ENCODE peak calls at places on chromosomes 16 and 17, in eight cellular contexts. One of them, this sample, is unnamed.
A peak's percentile ranks its signal among the peaks of the same experiment; 100 is the strongest.

GRCh38 chr17:82371333-82372062 is at the start of gene UTS2R:
- DNase-seq in A549: no peak
- DNase-seq in ovary: no peak
- DNase-seq in K562: no peak
- DNase-seq in tibial nerve: no peak
- DNase-seq in transverse colon: no peak
- DNase-seq in stomach: no peak
- DNase-seq in suprapubic skin: no peak
- DNase-seq in this sample: no peak

GRCh38 chr17:859461-860195 is 77.5 kb downstream of the MRM3 start:
- DNase-seq in A549: no peak
- DNase-seq in ovary: peak; percentile 58
- DNase-seq in K562: no peak
- DNase-seq in tibial nerve: no peak
- DNase-seq in transverse colon: no peak
- DNase-seq in stomach: no peak
- DNase-seq in suprapubic skin: no peak
- DNase-seq in this sample: peak; percentile 83

GRCh38 chr17:61219460-61219859 is 180.2 kb upstream of the TBX2 start:
- DNase-seq in A549: no peak
- DNase-seq in ovary: no peak
- DNase-seq in K562: no peak
- DNase-seq in tibial nerve: no peak
- DNase-seq in transverse colon: no peak
- DNase-seq in stomach: no peak
- DNase-seq in suprapubic skin: no peak
- DNase-seq in this sample: no peak

GRCh38 chr16:81035975-81036750 is 521 bp downstream of the ATMIN start:
- DNase-seq in A549: peak; percentile 25
- DNase-seq in ovary: no peak
- DNase-seq in K562: peak; percentile 70
- DNase-seq in tibial nerve: no peak
- DNase-seq in transverse colon: peak; percentile 35
- DNase-seq in stomach: peak; percentile 34
- DNase-seq in suprapubic skin: no peak
- DNase-seq in this sample: peak; percentile 72

GRCh38 chr16:66270333-66270927 is 96.1 kb upstream of the CDH5 start:
- DNase-seq in A549: peak; percentile 85
- DNase-seq in ovary: peak; percentile 92
- DNase-seq in K562: peak; percentile 91
- DNase-seq in tibial nerve: peak; percentile 45
- DNase-seq in transverse colon: peak; percentile 61
- DNase-seq in stomach: peak; percentile 68
- DNase-seq in suprapubic skin: no peak
- DNase-seq in this sample: peak; percentile 78

GRCh38 chr16:85348921-85349334 is 236.7 kb upstream of the CIBAR2 start:
- DNase-seq in A549: no peak
- DNase-seq in ovary: no peak
- DNase-seq in K562: no peak
- DNase-seq in tibial nerve: no peak
- DNase-seq in transverse colon: no peak
- DNase-seq in stomach: no peak
- DNase-seq in suprapubic skin: no peak
- DNase-seq in this sample: no peak

GRCh38 chr17:21029032-21029431 is 13.8 kb downstream of the USP22 start:
- DNase-seq in A549: no peak
- DNase-seq in ovary: no peak
- DNase-seq in K562: no peak
- DNase-seq in tibial nerve: no peak
- DNase-seq in transverse colon: no peak
- DNase-seq in stomach: no peak
- DNase-seq in suprapubic skin: no peak
- DNase-seq in this sample: no peak

GRCh38 chr16:73068546-73069401 is 20.8 kb upstream of the ZFHX3 start:
- DNase-seq in A549: no peak
- DNase-seq in ovary: no peak
- DNase-seq in K562: no peak
- DNase-seq in tibial nerve: peak; percentile 61
- DNase-seq in transverse colon: peak; percentile 57
- DNase-seq in stomach: no peak
- DNase-seq in suprapubic skin: no peak
- DNase-seq in this sample: peak; percentile 93

GRCh38 chr17:81976332-81977210 is 858 bp upstream of the ASPSCR1 start:
- DNase-seq in A549: no peak
- DNase-seq in ovary: peak; percentile 55
- DNase-seq in K562: no peak
- DNase-seq in tibial nerve: no peak
- DNase-seq in transverse colon: peak; percentile 49
- DNase-seq in stomach: peak; percentile 69
- DNase-seq in suprapubic skin: no peak
- DNase-seq in this sample: no peak

GRCh38 chr17:1865252-1866037 is 35.6 kb downstream of the RPA1 start:
- DNase-seq in A549: peak; percentile 72
- DNase-seq in ovary: no peak
- DNase-seq in K562: peak; percentile 49
- DNase-seq in tibial nerve: no peak
- DNase-seq in transverse colon: peak; percentile 48
- DNase-seq in stomach: peak; percentile 46
- DNase-seq in suprapubic skin: no peak
- DNase-seq in this sample: no peak

GRCh38 chr16:23060458-23061320 is 88.6 kb downstream of the USP31 start:
- DNase-seq in A549: peak; percentile 73
- DNase-seq in ovary: peak; percentile 60
- DNase-seq in K562: peak; percentile 74
- DNase-seq in tibial nerve: peak; percentile 69
- DNase-seq in transverse colon: peak; percentile 72
- DNase-seq in stomach: peak; percentile 79
- DNase-seq in suprapubic skin: no peak
- DNase-seq in this sample: peak; percentile 85

GRCh38 chr16:75262800-75263127 is 11.3 kb upstream of the BCAR1 start:
- DNase-seq in A549: no peak
- DNase-seq in ovary: no peak
- DNase-seq in K562: no peak
- DNase-seq in tibial nerve: no peak
- DNase-seq in transverse colon: no peak
- DNase-seq in stomach: no peak
- DNase-seq in suprapubic skin: no peak
- DNase-seq in this sample: no peak

GRCh38 chr17:55442462-55442861 is 20.8 kb upstream of the MMD start:
- DNase-seq in A549: no peak
- DNase-seq in ovary: no peak
- DNase-seq in K562: no peak
- DNase-seq in tibial nerve: no peak
- DNase-seq in transverse colon: no peak
- DNase-seq in stomach: no peak
- DNase-seq in suprapubic skin: no peak
- DNase-seq in this sample: no peak

GRCh38 chr17:17059301-17059890 is 17.1 kb downstream of the MPRIP start:
- DNase-seq in A549: no peak
- DNase-seq in ovary: no peak
- DNase-seq in K562: no peak
- DNase-seq in tibial nerve: no peak
- DNase-seq in transverse colon: no peak
- DNase-seq in stomach: no peak
- DNase-seq in suprapubic skin: peak; percentile 53
- DNase-seq in this sample: peak; percentile 48

GRCh38 chr16:49598386-49599170 is 225.0 kb downstream of the C16orf78 start:
- DNase-seq in A549: no peak
- DNase-seq in ovary: no peak
- DNase-seq in K562: no peak
- DNase-seq in tibial nerve: no peak
- DNase-seq in transverse colon: no peak
- DNase-seq in stomach: peak; percentile 21
- DNase-seq in suprapubic skin: peak; percentile 35
- DNase-seq in this sample: peak; percentile 37

DNA sequence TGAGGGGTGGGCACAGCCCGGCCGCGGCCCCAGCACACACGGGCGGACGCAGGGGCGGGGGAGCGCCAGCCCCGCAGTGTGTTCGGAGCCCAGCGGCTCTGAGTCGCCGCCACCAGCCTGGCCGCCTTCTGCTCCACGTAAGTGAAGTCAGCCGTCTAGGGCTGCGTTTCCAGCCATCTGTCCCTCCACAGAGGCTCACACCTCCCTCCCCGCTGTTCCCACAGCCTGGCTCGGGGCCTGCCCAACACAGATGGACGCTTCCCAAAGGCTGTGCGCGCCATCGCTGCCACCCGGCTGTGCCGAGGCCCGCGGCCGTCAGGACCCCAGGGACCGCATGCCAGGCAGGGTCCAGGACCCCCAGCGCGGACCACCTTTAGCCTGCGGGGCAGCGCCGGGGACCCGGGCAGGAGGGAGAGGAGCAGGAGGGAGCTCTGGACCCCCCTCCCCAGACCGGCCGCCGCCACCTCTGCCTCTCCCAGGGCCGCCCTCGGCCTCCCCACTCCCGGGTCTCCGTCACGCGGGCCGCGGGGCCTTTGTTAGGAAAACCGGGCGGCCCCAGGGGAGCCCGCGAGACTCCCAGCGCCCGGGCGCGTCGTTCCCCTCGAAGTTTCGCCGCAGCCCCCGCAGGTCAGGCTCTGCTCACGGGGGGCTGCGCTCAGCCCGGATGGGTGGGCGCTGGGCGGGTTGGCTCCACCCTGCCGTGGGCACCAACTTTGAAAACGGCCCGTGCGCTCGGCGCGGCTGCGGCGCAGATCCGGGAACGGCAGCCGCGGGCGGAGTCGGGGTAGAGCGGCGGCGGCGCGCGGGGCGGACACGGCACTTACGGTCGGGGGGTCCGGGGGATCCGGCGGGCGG is 36.6 kb downstream of the CBFA2T3 start:
- DNase-seq in A549: no peak
- DNase-seq in ovary: no peak
- DNase-seq in K562: no peak
- DNase-seq in tibial nerve: no peak
- DNase-seq in transverse colon: no peak
- DNase-seq in stomach: no peak
- DNase-seq in suprapubic skin: no peak
- DNase-seq in this sample: no peak
- TF ChIP-seq EP300 in A549: no peak
- TF ChIP-seq EP300 in ovary: no peak
- TF ChIP-seq EP300 in K562: no peak
- TF ChIP-seq EP300 in tibial nerve: no peak
- TF ChIP-seq EP300 in transverse colon: no peak
- TF ChIP-seq EP300 in stomach: no peak
- TF ChIP-seq EP300 in suprapubic skin: no peak
- TF ChIP-seq EP300 in this sample: no peak

DNA sequence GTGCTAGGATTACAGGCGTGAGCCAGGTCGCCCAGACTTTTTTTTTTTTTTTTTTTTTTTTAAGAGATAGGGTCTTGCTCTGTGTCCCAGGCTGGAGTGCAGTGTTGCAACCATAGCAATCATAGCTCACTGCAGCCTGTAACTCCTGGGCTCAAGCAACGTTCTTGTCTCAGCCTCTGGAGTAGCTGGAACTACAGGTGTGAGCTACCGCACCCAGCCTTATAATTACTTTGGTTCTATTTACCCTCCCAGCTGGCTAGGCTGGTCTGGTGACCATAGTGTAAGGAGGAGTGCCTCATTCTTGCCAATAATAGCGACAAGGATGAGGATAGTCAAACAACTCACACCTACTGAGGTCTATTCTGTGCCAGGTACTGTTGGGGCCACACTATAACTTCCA is 39.6 kb upstream of the USP7 start:
- DNase-seq in A549: no peak
- DNase-seq in ovary: no peak
- DNase-seq in K562: no peak
- DNase-seq in tibial nerve: no peak
- DNase-seq in transverse colon: peak; percentile 82
- DNase-seq in stomach: peak; percentile 86
- DNase-seq in suprapubic skin: no peak
- DNase-seq in this sample: no peak
- TF ChIP-seq POLR2A in A549: no peak
- TF ChIP-seq POLR2A in ovary: no peak
- TF ChIP-seq POLR2A in K562: no peak
- TF ChIP-seq POLR2A in tibial nerve: no peak
- TF ChIP-seq POLR2A in transverse colon: peak; percentile 71
- TF ChIP-seq POLR2A in stomach: no peak
- TF ChIP-seq POLR2A in suprapubic skin: no peak
- TF ChIP-seq POLR2A in this sample: no peak

DNA sequence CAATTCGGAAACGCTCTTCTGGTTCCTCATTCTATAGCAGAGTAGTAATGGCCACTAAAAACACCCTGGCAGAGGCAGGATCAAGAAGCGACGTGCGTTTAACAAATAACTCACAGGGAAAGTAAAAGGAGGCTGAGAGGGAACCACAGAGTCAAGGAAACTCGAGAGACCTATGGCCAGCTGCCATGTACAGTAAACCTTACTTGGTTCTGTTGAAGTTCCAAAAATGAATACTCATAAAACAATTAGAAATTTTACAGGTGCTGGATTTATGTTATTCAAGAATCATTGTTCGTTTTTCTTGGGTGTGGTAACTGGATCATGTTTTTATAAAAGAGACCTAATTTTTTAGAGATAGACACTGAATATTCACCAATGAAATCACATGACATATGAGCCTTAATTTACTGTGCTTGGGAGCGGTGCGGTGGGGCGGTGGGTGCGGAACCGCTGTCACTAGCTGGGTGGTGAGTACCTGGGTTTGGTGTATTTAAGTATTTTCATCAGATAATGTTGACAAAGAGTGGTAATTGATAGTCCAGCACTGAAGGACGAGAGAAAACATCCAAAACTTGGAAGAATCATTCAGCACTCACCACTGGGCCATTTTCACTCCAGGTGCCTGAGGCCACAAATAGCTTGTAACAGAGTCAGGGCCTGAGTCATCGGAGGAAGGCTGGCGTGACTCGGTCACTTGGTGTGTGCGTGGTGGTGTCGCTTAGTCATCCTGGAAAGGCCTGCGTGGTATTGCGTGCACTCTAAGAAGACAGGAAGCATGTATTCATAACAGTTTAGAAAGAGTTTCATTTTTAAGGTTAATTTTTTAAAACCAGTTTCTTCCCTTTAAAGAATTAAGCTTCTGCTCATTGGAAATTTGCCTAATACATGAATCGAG is 135.4 kb upstream of the CHMP6 start:
- DNase-seq in A549: peak; percentile 96
- DNase-seq in ovary: no peak
- DNase-seq in K562: peak; percentile 75
- DNase-seq in tibial nerve: no peak
- DNase-seq in transverse colon: peak; percentile 46
- DNase-seq in stomach: peak; percentile 50
- DNase-seq in suprapubic skin: no peak
- DNase-seq in this sample: peak; percentile 90
- H3K4me1 ChIP-seq in A549: peaks cover 46% of the 10 kb centered on the region
- H3K4me1 ChIP-seq in ovary: peaks cover 18% of the 10 kb centered on the region
- H3K4me1 ChIP-seq in K562: peaks cover 14% of the 10 kb centered on the region
- H3K4me1 ChIP-seq in tibial nerve: no peaks in the 10 kb centered on the region
- H3K4me1 ChIP-seq in transverse colon: peaks cover 36% of the 10 kb centered on the region
- H3K4me1 ChIP-seq in stomach: peaks cover 12% of the 10 kb centered on the region
- H3K4me1 ChIP-seq in suprapubic skin: peaks cover 28% of the 10 kb centered on the region
- H3K4me1 ChIP-seq in this sample: peaks cover 48% of the 10 kb centered on the region

DNA sequence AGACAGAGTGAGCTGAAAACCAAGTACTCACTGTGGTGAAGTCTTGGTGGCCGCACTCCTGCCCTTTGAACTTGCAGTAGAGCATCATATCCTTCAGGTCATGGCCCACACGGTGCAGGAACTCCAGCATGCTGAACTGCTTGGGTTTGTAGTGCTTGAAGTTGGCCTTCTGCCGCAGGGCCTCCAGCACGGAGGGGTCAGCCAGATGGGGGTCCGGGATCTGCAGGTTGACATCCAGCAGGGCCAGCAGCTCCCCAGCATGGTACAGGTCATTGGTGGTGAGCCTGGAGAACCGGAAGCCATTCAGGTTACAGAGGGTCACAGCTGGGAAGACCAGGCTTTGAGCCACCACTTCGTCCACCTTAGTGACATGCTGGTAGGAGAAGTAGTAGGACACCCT is 99.1 kb upstream of the CCL2 start:
- DNase-seq in A549: no peak
- DNase-seq in ovary: no peak
- DNase-seq in K562: no peak
- DNase-seq in tibial nerve: no peak
- DNase-seq in transverse colon: no peak
- DNase-seq in stomach: no peak
- DNase-seq in suprapubic skin: no peak
- DNase-seq in this sample: no peak
- TF ChIP-seq EP300 in A549: no peak
- TF ChIP-seq EP300 in ovary: no peak
- TF ChIP-seq EP300 in K562: no peak
- TF ChIP-seq EP300 in tibial nerve: no peak
- TF ChIP-seq EP300 in transverse colon: no peak
- TF ChIP-seq EP300 in stomach: no peak
- TF ChIP-seq EP300 in suprapubic skin: no peak
- TF ChIP-seq EP300 in this sample: no peak

This sample was measured in sigmoid colon.